ENCODE peak calls at places on chromosomes 6 and 20, in ten cellular contexts. O is neural crest cell; X is heart left ventricle; U is ELR; K is AG04450; A is NCI-H1436; P is stomach; D is stimulated activated CD4-positive, alpha-beta T cell treated with anti-CD3 and anti-CD28 coated beads, Interleukin-12 subunit alpha, Interleukin-12 subunit beta, amount 100 ng/mL, for 24 hours; E is cardiac muscle cell; T is keratinocyte. B is an unnamed sample.

GRCh38 chr20:62455929-62456328 is 19.9 kb downstream of the GATA5 start:
- DNase-seq in O (no peak), X (no peak), U (no peak), K (no peak), A (no peak), P (no peak), D (no peak), E (no peak), T (no peak), B (no peak)

GRCh38 chr6:142805042-142805441 is 139.9 kb downstream of the HIVEP2 start:
- DNase-seq in O (no peak), X (no peak), U (no peak), K (no peak), A (no peak), P (no peak), D (no peak), E (no peak), T (no peak), B (no peak)

GRCh38 chr6:103672169-103672568 is 1187.5 kb downstream of the HACE1 start:
- DNase-seq in O (no peak), X (no peak), U (peak), K (no peak), A (no peak), P (no peak), D (no peak), E (peak), T (no peak), B (no peak)

GRCh38 chr6:90135672-90136071 is 161.0 kb downstream of the BACH2 start:
- DNase-seq in O (no peak), X (no peak), U (peak), K (peak), A (no peak), P (no peak), D (no peak), E (no peak), T (no peak), B (no peak)

GRCh38 chr20:50308513-50309279 is 118.1 kb downstream of the CEBPB start:
- DNase-seq in O (no peak), X (peak), U (peak), K (peak), A (no peak), P (peak), D (no peak), E (peak), T (peak), B (no peak)

GRCh38 chr6:56866917-56867522 is 87.9 kb upstream of the BEND6 start:
- DNase-seq in O (no peak), X (no peak), U (peak), K (no peak), A (no peak), P (no peak), D (no peak), E (no peak), T (no peak), B (no peak)

GRCh38 chr6:129859524-129859923 is 1.6 kb downstream of the TMEM244 start:
- DNase-seq in O (no peak), X (no peak), U (no peak), K (no peak), A (no peak), P (no peak), D (no peak), E (no peak), T (no peak), B (no peak)

GRCh38 chr6:166197361-166197760 is 29.7 kb upstream of the TBXT start:
- DNase-seq in O (no peak), X (no peak), U (no peak), K (no peak), A (no peak), P (no peak), D (no peak), E (no peak), T (no peak), B (no peak)

GRCh38 chr6:81985191-81985590 is 232.7 kb upstream of the TENT5A start:
- DNase-seq in O (no peak), X (no peak), U (peak), K (no peak), A (no peak), P (no peak), D (no peak), E (no peak), T (no peak), B (no peak)

GRCh38 chr6:84197708-84198107 is 29.7 kb downstream of the CEP162 start:
- DNase-seq in O (no peak), X (no peak), U (no peak), K (no peak), A (no peak), P (no peak), D (no peak), E (no peak), T (no peak), B (no peak)

GRCh38 chr6:25882066-25882496 is 8.0 kb upstream of the SLC17A3 start:
- DNase-seq in O (no peak), X (peak), U (no peak), K (no peak), A (no peak), P (peak), D (peak), E (peak), T (no peak), B (no peak)

GRCh38 chr6:32885698-32886286 is 31.8 kb downstream of the PSMB9 start:
- DNase-seq in O (no peak), X (no peak), U (peak), K (no peak), A (peak), P (no peak), D (no peak), E (peak), T (no peak), B (no peak)

GRCh38 chr6:89630488-89630887 is 8.1 kb downstream of the LYRM2 start:
- DNase-seq in O (no peak), X (peak), U (no peak), K (no peak), A (no peak), P (no peak), D (no peak), E (no peak), T (no peak), B (no peak)

GRCh38 chr6:24242924-24243323 is 114.9 kb downstream of the DCDC2 start:
- DNase-seq in O (no peak), X (no peak), U (no peak), K (no peak), A (no peak), P (no peak), D (no peak), E (no peak), T (no peak), B (no peak)

B was measured in epithelial cell of prostate.